ENCODE peak calls at places on chromosome 1, in nine cellular contexts. J, L, D, A, N, U, F, P and O are unnamed samples.

GRCh38 chr1:63223426-63223825 is 98.9 kb upstream of the FOXD3 start:
- DNase-seq in F (no peak), D (no peak), N (no peak), A (no peak), J (no peak), U (no peak), P (no peak), L (no peak), O (no peak)

GRCh38 chr1:30908446-30908885 is at the start of gene SDC3:
- DNase-seq in P (no peak), U (no peak), J (no peak), L (no peak), A (no peak), D (peak; percentile 43), F (no peak), N (no peak), O (peak; percentile 60)

GRCh38 chr1:46174448-46175231 is at the start of gene TSPAN1:
- DNase-seq in U (no peak), N (peak; percentile 84), L (no peak), P (no peak), F (no peak), J (peak; percentile 88), D (peak; percentile 66), A (no peak), O (peak; percentile 59)

GRCh38 chr1:151867785-151868403 is 14.4 kb upstream of the THEM5 start:
- DNase-seq in L (no peak), F (no peak), J (peak; percentile 55), P (peak; percentile 46), N (no peak), A (no peak), U (no peak), D (peak; percentile 66), O (peak; percentile 89)

GRCh38 chr1:3895279-3895950 is 4.7 kb downstream of the C1orf174 start:
- DNase-seq in J (no peak), F (no peak), N (no peak), D (peak; percentile 30), P (no peak), A (no peak), U (no peak), L (no peak), O (no peak)

GRCh38 chr1:20883766-20884165 is 96.7 kb upstream of the HP1BP3 start:
- DNase-seq in J (no peak), D (peak; percentile 45), F (no peak), A (no peak), U (no peak), N (no peak), P (no peak), L (no peak), O (peak; percentile 85)

GRCh38 chr1:11281518-11282331 is 8.7 kb downstream of the UBIAD1 start:
- DNase-seq in A (no peak), F (no peak), N (no peak), J (no peak), D (peak; percentile 93), U (no peak), L (peak; percentile 32), P (peak; percentile 96), O (no peak)

GRCh38 chr1:84489766-84490165 is 10.7 kb downstream of the RPF1 start:
- DNase-seq in A (no peak), D (peak; percentile 29), P (no peak), N (no peak), L (no peak), U (no peak), F (no peak), J (no peak), O (no peak)

GRCh38 chr1:211642870-211643269 is 32.6 kb downstream of the NEK2 start:
- DNase-seq in A (no peak), D (no peak), F (no peak), P (no peak), N (no peak), U (no peak), J (no peak), L (no peak), O (no peak)

GRCh38 chr1:203888807-203889251 is 27.4 kb downstream of the SNRPE start:
- DNase-seq in L (no peak), A (no peak), P (peak; percentile 66), F (no peak), U (no peak), J (peak; percentile 87), D (peak; percentile 75), N (no peak), O (peak; percentile 79)

GRCh38 chr1:151158311-151158710 is 1.9 kb downstream of the TNFAIP8L2 start:
- DNase-seq in J (no peak), U (no peak), A (no peak), P (no peak), L (no peak), N (no peak), F (no peak), D (no peak), O (no peak)

GRCh38 chr1:57218487-57219079 is 205.3 kb downstream of the DAB1 start:
- DNase-seq in D (no peak), L (no peak), N (no peak), U (no peak), F (no peak), J (no peak), A (no peak), P (no peak), O (no peak)

GRCh38 chr1:86778510-86779218 is 74.3 kb downstream of the SH3GLB1 start:
- DNase-seq in P (peak; percentile 62), L (no peak), A (no peak), F (no peak), J (no peak), D (no peak), N (no peak), U (no peak), O (peak; percentile 9)

GRCh38 chr1:180181048-180181447 is 26.4 kb downstream of the QSOX1 start:
- DNase-seq in N (peak; percentile 8), J (no peak), P (peak; percentile 26), A (no peak), F (no peak), L (no peak), D (peak; percentile 17), U (no peak), O (no peak)

GRCh38 chr1:160522622-160523345 is at the start of gene SLAMF6:
- DNase-seq in A (no peak), D (no peak), P (no peak), L (no peak), N (no peak), U (no peak), F (peak; percentile 81), J (no peak), O (no peak)

GRCh38 chr1:232226197-232226681 is 403.7 kb downstream of the SIPA1L2 start:
- DNase-seq in P (peak; percentile 72), A (no peak), J (peak; percentile 60), N (no peak), D (peak; percentile 69), U (no peak), F (no peak), L (no peak), O (peak; percentile 77)

GRCh38 chr1:10836726-10837125 is 40.3 kb upstream of the CASZ1 start:
- DNase-seq in F (no peak), N (no peak), J (no peak), L (no peak), U (no peak), D (no peak), A (no peak), P (no peak), O (no peak)

GRCh38 chr1:229863651-229864545 is 203.1 kb upstream of the GALNT2 start:
- DNase-seq in U (no peak), P (no peak), J (no peak), N (peak; percentile 93), L (no peak), A (no peak), D (no peak), F (no peak), O (no peak)

GRCh38 chr1:206513312-206514111 is 6.2 kb downstream of the RASSF5 start:
- DNase-seq in P (peak; percentile 86), N (peak; percentile 47), J (peak; percentile 92), U (no peak), D (peak; percentile 88), L (peak; percentile 63), F (no peak), A (no peak), O (peak; percentile 95)

GRCh38 chr1:21255943-21256320 is 34.3 kb downstream of the ECE1 start:
- DNase-seq in F (no peak), U (no peak), D (no peak), A (no peak), P (no peak), L (no peak), J (no peak), N (no peak), O (no peak)

GRCh38 chr1:37265156-37265555 is 209.2 kb upstream of the ZC3H12A start:
- DNase-seq in A (no peak), P (no peak), D (no peak), J (no peak), L (no peak), U (no peak), F (no peak), N (no peak), O (no peak)

GRCh38 chr1:150161747-150162581 is 12.2 kb downstream of the PLEKHO1 start:
- DNase-seq in A (no peak), D (no peak), P (peak; percentile 51), F (peak; percentile 70), N (no peak), L (no peak), J (no peak), U (no peak), O (peak; percentile 16)

GRCh38 chr1:206851611-206852010 is 13.8 kb upstream of the IL20 start:
- DNase-seq in A (no peak), J (no peak), N (no peak), L (no peak), D (peak; percentile 97), P (peak; percentile 51), U (no peak), F (no peak), O (peak; percentile 84)

GRCh38 chr1:26187882-26188281 is 2.5 kb upstream of the CATSPER4 start:
- DNase-seq in A (no peak), D (no peak), L (no peak), U (no peak), P (no peak), F (no peak), J (no peak), N (no peak), O (no peak)
- H3K4me3 ChIP-seq in A (no peak overlapping the region), D (no peak overlapping the region), L (no peak overlapping the region), U (no peak overlapping the region), P (no peak overlapping the region), F (no peak overlapping the region), J (no peak overlapping the region), N (no peak overlapping the region), O (no peak overlapping the region)

GRCh38 chr1:209427811-209428210 is 155.7 kb upstream of the CAMK1G start:
- DNase-seq in P (no peak), A (no peak), U (no peak), F (no peak), J (no peak), L (no peak), N (no peak), D (no peak), O (peak; percentile 79)
- TF ChIP-seq CTCF in P (no peak), A (no peak), U (no peak), F (no peak), J (no peak), L (no peak), N (no peak), D (no peak), O (no peak)

GRCh38 chr1:23634840-23635642 is 56.6 kb upstream of the RPL11 start:
- DNase-seq in A (no peak), D (peak; percentile 75), P (peak; percentile 81), F (peak; percentile 82), L (peak; percentile 71), U (no peak), J (peak; percentile 62), N (peak; percentile 65), O (peak; percentile 66)
- H3K4me3 ChIP-seq in A (peak overlapping the region; percentile 46), D (peak overlapping the region; percentile 66), P (peak overlapping the region; percentile 45), F (peak overlapping the region; percentile 52), L (no peak overlapping the region), U (peak overlapping the region; percentile 61), J (peak overlapping the region; percentile 54), N (peak overlapping the region; percentile 23), O (peak overlapping the region; percentile 1)

GRCh38 chr1:93779540-93780121 is 98.0 kb upstream of the BCAR3 start:
- DNase-seq in L (no peak), F (no peak), P (peak; percentile 89), N (no peak), D (peak; percentile 73), J (peak; percentile 100), U (peak; percentile 81), A (no peak), O (peak; percentile 98)
- TF ChIP-seq CTCF in L (no peak), F (no peak), P (no peak), N (no peak), D (no peak), J (peak; percentile 31), U (no peak), A (no peak), O (peak; percentile 36)